ENCODE peak calls at places on chromosomes 7 and 10, in six cellular contexts. One of them, this sample, is unnamed.
A peak's percentile ranks its signal among the peaks of the same experiment; 100 is the strongest.

GRCh38 chr7:4682621-4683042 is 537 bp downstream of the FOXK1 start:
- DNase-seq in neural progenitor cell: no peak
- DNase-seq in SK-N-SH: no peak
- DNase-seq in right atrium auricular region: no peak
- DNase-seq in left ventricle myocardium inferior: peak; percentile 61
- DNase-seq in small intestine: peak; percentile 59
- DNase-seq in this sample: peak; percentile 85

GRCh38 chr10:62818426-62819011 is 2.4 kb upstream of the EGR2 start:
- DNase-seq in SK-N-SH: peak; percentile 74
- DNase-seq in neural progenitor cell: peak; percentile 83
- DNase-seq in left ventricle myocardium inferior: no peak
- DNase-seq in right atrium auricular region: no peak
- DNase-seq in small intestine: no peak
- DNase-seq in this sample: peak; percentile 84

GRCh38 chr7:143362126-143362961 is at the start of gene FAM131B:
- DNase-seq in SK-N-SH: peak; percentile 91
- DNase-seq in small intestine: no peak
- DNase-seq in left ventricle myocardium inferior: no peak
- DNase-seq in right atrium auricular region: no peak
- DNase-seq in neural progenitor cell: peak; percentile 83
- DNase-seq in this sample: peak; percentile 81

GRCh38 chr10:103542764-103543616 is 49.5 kb downstream of the NEURL1 start:
- DNase-seq in neural progenitor cell: peak; percentile 77
- DNase-seq in SK-N-SH: peak; percentile 82
- DNase-seq in left ventricle myocardium inferior: no peak
- DNase-seq in right atrium auricular region: no peak
- DNase-seq in small intestine: peak; percentile 48
- DNase-seq in this sample: no peak

GRCh38 chr7:46454796-46455195 is 533.7 kb upstream of the IGFBP3 start:
- DNase-seq in left ventricle myocardium inferior: peak; percentile 18
- DNase-seq in right atrium auricular region: no peak
- DNase-seq in small intestine: no peak
- DNase-seq in SK-N-SH: no peak
- DNase-seq in neural progenitor cell: no peak
- DNase-seq in this sample: no peak

GRCh38 chr7:94374721-94375120 is 20.0 kb upstream of the COL1A2 start:
- DNase-seq in left ventricle myocardium inferior: no peak
- DNase-seq in neural progenitor cell: no peak
- DNase-seq in SK-N-SH: no peak
- DNase-seq in right atrium auricular region: no peak
- DNase-seq in small intestine: no peak
- DNase-seq in this sample: no peak

GRCh38 chr7:81846398-81846797 is 76.6 kb upstream of the HGF start:
- DNase-seq in left ventricle myocardium inferior: no peak
- DNase-seq in neural progenitor cell: no peak
- DNase-seq in right atrium auricular region: no peak
- DNase-seq in small intestine: peak; percentile 1
- DNase-seq in SK-N-SH: no peak
- DNase-seq in this sample: no peak

GRCh38 chr10:77501152-77501845 is 136.3 kb downstream of the KCNMA1 start:
- DNase-seq in left ventricle myocardium inferior: no peak
- DNase-seq in small intestine: no peak
- DNase-seq in SK-N-SH: no peak
- DNase-seq in neural progenitor cell: no peak
- DNase-seq in right atrium auricular region: no peak
- DNase-seq in this sample: peak; percentile 67

GRCh38 chr7:109751241-109751640 is 1181.6 kb downstream of the DNAJB9 start:
- DNase-seq in SK-N-SH: no peak
- DNase-seq in neural progenitor cell: no peak
- DNase-seq in left ventricle myocardium inferior: no peak
- DNase-seq in small intestine: no peak
- DNase-seq in right atrium auricular region: no peak
- DNase-seq in this sample: no peak

GRCh38 chr10:110794808-110795207 is 76.9 kb upstream of the PDCD4 start:
- DNase-seq in right atrium auricular region: peak; percentile 74
- DNase-seq in neural progenitor cell: peak; percentile 78
- DNase-seq in small intestine: no peak
- DNase-seq in left ventricle myocardium inferior: peak; percentile 73
- DNase-seq in SK-N-SH: no peak
- DNase-seq in this sample: no peak

GRCh38 chr10:101967713-101968112 is 88.3 kb downstream of the ARMH3 start:
- DNase-seq in left ventricle myocardium inferior: no peak
- DNase-seq in small intestine: no peak
- DNase-seq in neural progenitor cell: no peak
- DNase-seq in SK-N-SH: no peak
- DNase-seq in right atrium auricular region: no peak
- DNase-seq in this sample: no peak

GRCh38 chr7:131105294-131105802 is 222.3 kb upstream of the MKLN1 start:
- DNase-seq in SK-N-SH: no peak
- DNase-seq in left ventricle myocardium inferior: no peak
- DNase-seq in neural progenitor cell: no peak
- DNase-seq in right atrium auricular region: no peak
- DNase-seq in small intestine: peak; percentile 13
- DNase-seq in this sample: no peak

GRCh38 chr7:3140834-3141233 is 97.2 kb upstream of the CARD11 start:
- DNase-seq in neural progenitor cell: no peak
- DNase-seq in SK-N-SH: no peak
- DNase-seq in left ventricle myocardium inferior: no peak
- DNase-seq in right atrium auricular region: peak; percentile 44
- DNase-seq in small intestine: no peak
- DNase-seq in this sample: peak; percentile 36

GRCh38 chr10:84854439-84854838 is 526.0 kb downstream of the CCSER2 start:
- DNase-seq in small intestine: no peak
- DNase-seq in neural progenitor cell: no peak
- DNase-seq in right atrium auricular region: no peak
- DNase-seq in left ventricle myocardium inferior: no peak
- DNase-seq in SK-N-SH: no peak
- DNase-seq in this sample: no peak

GRCh38 chr7:73652541-73652949 is 15.1 kb upstream of the VPS37D start:
- DNase-seq in neural progenitor cell: no peak
- DNase-seq in small intestine: peak; percentile 60
- DNase-seq in right atrium auricular region: no peak
- DNase-seq in SK-N-SH: no peak
- DNase-seq in left ventricle myocardium inferior: no peak
- DNase-seq in this sample: peak; percentile 13

GRCh38 chr7:4265056-4265455 is 417.0 kb upstream of the FOXK1 start:
- DNase-seq in left ventricle myocardium inferior: no peak
- DNase-seq in neural progenitor cell: no peak
- DNase-seq in SK-N-SH: no peak
- DNase-seq in small intestine: no peak
- DNase-seq in right atrium auricular region: peak; percentile 28
- DNase-seq in this sample: no peak

GRCh38 chr7:151631149-151631967 is 111.7 kb upstream of the RHEB start:
- DNase-seq in SK-N-SH: no peak
- DNase-seq in left ventricle myocardium inferior: no peak
- DNase-seq in right atrium auricular region: no peak
- DNase-seq in neural progenitor cell: peak; percentile 80
- DNase-seq in small intestine: peak; percentile 71
- DNase-seq in this sample: no peak

GRCh38 chr7:108376206-108376605 is 80.0 kb downstream of the NRCAM start:
- DNase-seq in SK-N-SH: no peak
- DNase-seq in left ventricle myocardium inferior: no peak
- DNase-seq in neural progenitor cell: no peak
- DNase-seq in right atrium auricular region: no peak
- DNase-seq in small intestine: no peak
- DNase-seq in this sample: no peak

GRCh38 chr10:86508217-86508616 is 13.4 kb downstream of the WAPL start:
- DNase-seq in right atrium auricular region: no peak
- DNase-seq in SK-N-SH: no peak
- DNase-seq in left ventricle myocardium inferior: no peak
- DNase-seq in neural progenitor cell: no peak
- DNase-seq in small intestine: no peak
- DNase-seq in this sample: no peak

GRCh38 chr10:86506499-86506898 is 15.1 kb downstream of the WAPL start:
- DNase-seq in neural progenitor cell: no peak
- DNase-seq in right atrium auricular region: no peak
- DNase-seq in small intestine: no peak
- DNase-seq in left ventricle myocardium inferior: no peak
- DNase-seq in SK-N-SH: no peak
- DNase-seq in this sample: no peak

GRCh38 chr10:86509145-86509544 is 12.4 kb downstream of the WAPL start:
- DNase-seq in right atrium auricular region: no peak
- DNase-seq in neural progenitor cell: no peak
- DNase-seq in SK-N-SH: no peak
- DNase-seq in left ventricle myocardium inferior: no peak
- DNase-seq in small intestine: no peak
- DNase-seq in this sample: no peak

GRCh38 chr10:86504510-86504909 is 17.1 kb downstream of the WAPL start:
- DNase-seq in neural progenitor cell: no peak
- DNase-seq in right atrium auricular region: no peak
- DNase-seq in SK-N-SH: no peak
- DNase-seq in left ventricle myocardium inferior: no peak
- DNase-seq in small intestine: no peak
- DNase-seq in this sample: no peak

DNA sequence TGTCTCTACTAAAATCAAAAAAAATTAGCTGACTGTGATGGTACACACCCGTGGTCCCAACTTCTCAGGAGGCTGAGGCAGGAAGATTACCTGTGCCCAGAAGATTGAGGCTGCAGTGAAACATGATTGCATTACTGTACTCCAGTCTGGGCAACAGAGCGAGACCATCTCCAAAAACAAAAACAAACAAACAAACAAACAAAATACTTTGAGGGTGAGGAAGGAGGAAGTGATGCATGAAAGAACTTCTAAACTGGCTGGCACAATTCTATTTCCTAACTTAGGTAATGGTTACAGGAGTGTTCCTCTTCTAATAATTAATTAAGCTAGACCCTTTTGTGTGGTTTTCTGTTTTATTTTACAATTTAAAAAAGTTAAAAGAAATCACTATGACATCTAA is 15.5 kb downstream of the WAPL start:
- DNase-seq in neural progenitor cell: no peak
- DNase-seq in left ventricle myocardium inferior: no peak
- DNase-seq in small intestine: no peak
- DNase-seq in right atrium auricular region: no peak
- DNase-seq in SK-N-SH: no peak
- DNase-seq in this sample: no peak
- H3K4me1 ChIP-seq in neural progenitor cell: no peaks in the 10 kb centered on the region
- H3K4me1 ChIP-seq in left ventricle myocardium inferior: peaks cover 44% of the 10 kb centered on the region
- H3K4me1 ChIP-seq in small intestine: no peaks in the 10 kb centered on the region
- H3K4me1 ChIP-seq in right atrium auricular region: no peaks in the 10 kb centered on the region
- H3K4me1 ChIP-seq in SK-N-SH: no peaks in the 10 kb centered on the region
- H3K4me1 ChIP-seq in this sample: peaks cover 8% of the 10 kb centered on the region

DNA sequence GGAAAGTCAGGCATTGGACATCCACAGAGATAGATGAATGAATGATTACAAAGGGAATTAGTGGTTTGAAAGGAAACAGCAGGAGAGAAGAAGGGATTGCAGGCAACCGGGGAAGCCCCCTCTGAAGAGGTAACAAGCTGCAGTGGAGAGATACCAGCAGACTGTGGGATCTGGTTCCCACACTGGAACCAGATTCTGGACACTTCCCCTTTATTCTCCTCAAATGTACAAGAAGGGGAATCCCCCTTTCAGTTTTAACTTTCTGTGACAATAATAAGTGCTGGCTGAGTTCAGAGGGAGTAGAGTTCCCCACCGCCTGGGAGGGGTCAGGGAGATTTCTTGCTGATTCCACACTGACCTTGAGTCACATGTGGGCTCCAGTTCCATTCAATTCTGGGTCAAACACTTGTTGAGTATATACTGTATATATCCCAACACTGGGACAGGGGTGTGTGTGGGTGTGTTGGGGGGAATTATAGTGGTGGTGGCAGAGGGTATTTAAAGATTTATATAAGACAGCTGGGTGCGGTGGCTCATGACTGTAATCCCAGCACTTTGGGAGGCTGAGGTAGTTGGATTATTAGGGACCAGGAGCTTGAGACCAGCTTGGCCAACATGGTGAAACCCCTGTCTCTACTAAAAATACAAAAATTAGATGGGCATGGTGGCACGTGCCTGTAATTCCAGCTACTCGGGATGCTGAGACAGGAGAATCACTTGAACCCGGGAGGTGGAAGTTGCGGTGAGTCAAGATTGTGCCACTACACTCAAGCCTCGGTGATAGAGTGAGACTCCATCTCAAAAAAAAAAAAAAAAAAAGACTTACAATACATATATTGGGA is 16.5 kb upstream of the DDIT4 start:
- DNase-seq in SK-N-SH: no peak
- DNase-seq in neural progenitor cell: peak; percentile 74
- DNase-seq in left ventricle myocardium inferior: peak; percentile 47
- DNase-seq in right atrium auricular region: peak; percentile 72
- DNase-seq in small intestine: no peak
- DNase-seq in this sample: peak; percentile 67
- H3K27ac ChIP-seq in SK-N-SH: no peak overlapping the region
- H3K27ac ChIP-seq in neural progenitor cell: peak overlapping the region; percentile 90
- H3K27ac ChIP-seq in left ventricle myocardium inferior: peak overlapping the region; percentile 97
- H3K27ac ChIP-seq in right atrium auricular region: peak overlapping the region; percentile 96
- H3K27ac ChIP-seq in small intestine: peak overlapping the region; percentile 36
- H3K27ac ChIP-seq in this sample: no peak overlapping the region

GRCh38 chr7:48144291-48144768 is 26.9 kb upstream of the ABCA13 start:
- DNase-seq in right atrium auricular region: no peak
- DNase-seq in neural progenitor cell: no peak
- DNase-seq in small intestine: peak; percentile 98
- DNase-seq in left ventricle myocardium inferior: no peak
- DNase-seq in SK-N-SH: no peak
- DNase-seq in this sample: no peak

GRCh38 chr7:48141551-48141950 is 29.7 kb upstream of the ABCA13 start:
- DNase-seq in neural progenitor cell: no peak
- DNase-seq in left ventricle myocardium inferior: no peak
- DNase-seq in small intestine: peak; percentile 88
- DNase-seq in right atrium auricular region: no peak
- DNase-seq in SK-N-SH: no peak
- DNase-seq in this sample: no peak

GRCh38 chr7:48139461-48139860 is 31.8 kb upstream of the ABCA13 start:
- DNase-seq in right atrium auricular region: no peak
- DNase-seq in left ventricle myocardium inferior: no peak
- DNase-seq in neural progenitor cell: peak; percentile 33
- DNase-seq in SK-N-SH: no peak
- DNase-seq in small intestine: peak; percentile 42
- DNase-seq in this sample: no peak

DNA sequence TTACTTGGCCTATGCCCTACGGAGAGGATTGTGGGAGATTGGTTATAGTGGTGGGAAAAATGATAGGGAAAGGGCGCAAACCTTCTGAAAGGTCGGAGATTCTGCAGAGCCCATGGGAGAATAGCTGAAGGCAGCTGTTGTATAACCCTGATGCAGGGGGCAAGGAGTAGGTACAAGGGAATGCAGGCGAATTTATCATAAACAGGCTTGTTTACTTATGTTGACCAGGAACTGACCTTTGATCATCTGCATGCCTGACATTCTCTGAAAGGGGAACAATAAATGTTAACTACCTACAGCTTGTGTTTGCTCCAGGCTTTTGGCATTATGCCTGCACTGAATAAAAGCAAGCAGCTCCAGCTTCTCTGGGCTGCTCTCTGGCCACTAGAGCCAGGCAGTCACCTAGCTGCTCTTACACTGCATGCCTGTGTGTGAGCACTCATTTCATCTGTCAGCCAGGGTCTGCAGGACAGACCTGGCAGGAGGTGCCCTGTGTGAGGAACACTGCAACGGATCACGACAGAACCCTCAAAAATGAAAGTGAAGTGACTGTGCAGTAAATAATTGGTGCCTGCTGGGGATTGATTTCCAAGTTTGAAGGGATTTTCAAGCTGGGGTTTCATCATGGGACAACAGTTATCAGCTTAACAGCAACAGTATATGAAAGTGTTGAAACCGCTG is 31.1 kb upstream of the ABCA13 start:
- DNase-seq in left ventricle myocardium inferior: no peak
- DNase-seq in small intestine: peak; percentile 95
- DNase-seq in SK-N-SH: no peak
- DNase-seq in right atrium auricular region: no peak
- DNase-seq in neural progenitor cell: no peak
- DNase-seq in this sample: no peak
- H3K4me3 ChIP-seq in left ventricle myocardium inferior: no peak overlapping the region
- H3K4me3 ChIP-seq in small intestine: no peak overlapping the region
- H3K4me3 ChIP-seq in SK-N-SH: peak overlapping the region; percentile 14
- H3K4me3 ChIP-seq in right atrium auricular region: no peak overlapping the region
- H3K4me3 ChIP-seq in neural progenitor cell: no peak overlapping the region
- H3K4me3 ChIP-seq in this sample: no peak overlapping the region

GRCh38 chr7:105001652-105002184 is 12.3 kb upstream of the KMT2E start:
- DNase-seq in SK-N-SH: no peak
- DNase-seq in right atrium auricular region: no peak
- DNase-seq in small intestine: no peak
- DNase-seq in neural progenitor cell: no peak
- DNase-seq in left ventricle myocardium inferior: no peak
- DNase-seq in this sample: no peak
- H3K4me1 ChIP-seq in SK-N-SH: peaks cover 25% of the 10 kb centered on the region
- H3K4me1 ChIP-seq in right atrium auricular region: no peaks in the 10 kb centered on the region
- H3K4me1 ChIP-seq in small intestine: peaks cover 14% of the 10 kb centered on the region
- H3K4me1 ChIP-seq in neural progenitor cell: peaks cover 7% of the 10 kb centered on the region
- H3K4me1 ChIP-seq in left ventricle myocardium inferior: peaks cover 99% of the 10 kb centered on the region
- H3K4me1 ChIP-seq in this sample: peaks cover 9% of the 10 kb centered on the region